ENCODE peak calls at places on chromosomes 16 and 17, in five cellular contexts. M is lower leg skin, B is IMR-90, X is AG04449, J is pancreas. A is an unnamed sample.

GRCh38 chr17:50055426-50056216 is at the start of gene ITGA3:
- DNase-seq in M (peak; percentile 39), J (peak; percentile 91), X (no peak), B (peak; percentile 85), A (no peak)

GRCh38 chr17:57441270-57441600 is 184.9 kb downstream of the MSI2 start:
- DNase-seq in B (no peak), M (no peak), X (no peak), J (no peak), A (no peak)

GRCh38 chr17:16352838-16353701 is at the start of gene CENPV:
- DNase-seq in B (peak; percentile 34), X (no peak), J (peak; percentile 85), M (no peak), A (no peak)

GRCh38 chr16:67883872-67884261 is 818 bp upstream of the NRN1L start:
- DNase-seq in J (no peak), X (no peak), M (no peak), B (peak; percentile 26), A (no peak)

GRCh38 chr16:51168755-51169154 is 17.7 kb upstream of the SALL1 start:
- DNase-seq in M (no peak), X (no peak), B (no peak), J (no peak), A (no peak)

GRCh38 chr17:73013816-73014663 is 78.4 kb downstream of the SLC39A11 start:
- DNase-seq in B (peak; percentile 24), X (peak; percentile 40), M (no peak), J (no peak), A (peak; percentile 86)

GRCh38 chr17:45225051-45225700 is 3.5 kb downstream of the FMNL1 start:
- DNase-seq in M (no peak), X (no peak), J (peak; percentile 63), B (no peak), A (no peak)

GRCh38 chr17:82444941-82445521 is 5.5 kb downstream of the CYBC1 start:
- DNase-seq in J (peak; percentile 83), B (no peak), M (no peak), X (no peak), A (no peak)

GRCh38 chr16:2003231-2003826 is 6.3 kb downstream of the ZNF598 start:
- DNase-seq in M (no peak), B (no peak), J (peak; percentile 79), X (no peak), A (no peak)

GRCh38 chr17:36527851-36528250 is 6.8 kb downstream of the MYO19 start:
- DNase-seq in J (no peak), B (no peak), X (no peak), M (no peak), A (peak; percentile 69)

GRCh38 chr16:79601092-79601977 is 798 bp upstream of the MAF start:
- DNase-seq in B (no peak), M (peak; percentile 54), X (no peak), J (peak; percentile 81), A (peak; percentile 87)

GRCh38 chr16:30561212-30561816 is 3.1 kb upstream of the ZNF764 start:
- DNase-seq in J (no peak), M (no peak), X (no peak), B (no peak), A (no peak)

GRCh38 chr17:29625037-29625750 is 2.5 kb upstream of the CORO6 start:
- DNase-seq in B (peak; percentile 35), M (no peak), X (no peak), J (no peak), A (no peak)

GRCh38 chr17:27576429-27577123 is 54.4 kb upstream of the LGALS9 start:
- DNase-seq in B (peak; percentile 74), X (no peak), J (no peak), M (no peak), A (no peak)

GRCh38 chr16:85908444-85908843 is 9.5 kb downstream of the IRF8 start:
- DNase-seq in B (no peak), J (no peak), X (no peak), M (no peak), A (no peak)

GRCh38 chr17:9389116-9389515 is 186.5 kb downstream of the STX8 start:
- DNase-seq in M (no peak), B (peak; percentile 97), X (peak; percentile 89), J (no peak), A (no peak)

GRCh38 chr17:75861927-75862317 is 6.8 kb upstream of the WBP2 start:
- DNase-seq in J (no peak), X (no peak), M (peak; percentile 73), B (no peak), A (no peak)

GRCh38 chr16:55868137-55868536 is 7.0 kb downstream of the CES5A start:
- DNase-seq in X (no peak), M (no peak), J (no peak), B (no peak), A (no peak)

GRCh38 chr17:31467502-31468256 is 76.2 kb downstream of the RAB11FIP4 start:
- DNase-seq in X (no peak), M (no peak), B (no peak), J (no peak), A (no peak)

GRCh38 chr17:36946726-36947091 is 2.0 kb upstream of the AATF start:
- DNase-seq in X (no peak), J (no peak), M (no peak), B (no peak), A (no peak)

GRCh38 chr17:6853764-6854442 is 22.4 kb upstream of the TEKT1 start:
- DNase-seq in X (no peak), M (no peak), B (no peak), J (no peak), A (no peak)

GRCh38 chr17:74433421-74434121 is 1.7 kb downstream of the GPRC5C start:
- DNase-seq in M (no peak), X (no peak), J (no peak), B (no peak), A (no peak)

GRCh38 chr16:61149709-61150108 is 886.5 kb downstream of the CDH8 start:
- DNase-seq in B (no peak), M (no peak), J (no peak), X (no peak), A (no peak)

GRCh38 chr16:88878356-88878755 is 11.9 kb upstream of the PABPN1L start:
- DNase-seq in J (no peak), M (no peak), B (no peak), X (no peak), A (no peak)

GRCh38 chr16:9647981-9648701 is 534.1 kb downstream of the GRIN2A start:
- DNase-seq in J (no peak), M (no peak), B (no peak), X (no peak), A (no peak)

GRCh38 chr17:38742431-38743308 is 5.5 kb downstream of the PCGF2 start:
- DNase-seq in X (no peak), M (peak; percentile 67), B (peak; percentile 84), J (peak; percentile 82), A (no peak)

GRCh38 chr16:23330161-23330560 is 28.1 kb downstream of the SCNN1B start:
- DNase-seq in M (no peak), J (no peak), X (no peak), B (no peak), A (no peak)

DNA sequence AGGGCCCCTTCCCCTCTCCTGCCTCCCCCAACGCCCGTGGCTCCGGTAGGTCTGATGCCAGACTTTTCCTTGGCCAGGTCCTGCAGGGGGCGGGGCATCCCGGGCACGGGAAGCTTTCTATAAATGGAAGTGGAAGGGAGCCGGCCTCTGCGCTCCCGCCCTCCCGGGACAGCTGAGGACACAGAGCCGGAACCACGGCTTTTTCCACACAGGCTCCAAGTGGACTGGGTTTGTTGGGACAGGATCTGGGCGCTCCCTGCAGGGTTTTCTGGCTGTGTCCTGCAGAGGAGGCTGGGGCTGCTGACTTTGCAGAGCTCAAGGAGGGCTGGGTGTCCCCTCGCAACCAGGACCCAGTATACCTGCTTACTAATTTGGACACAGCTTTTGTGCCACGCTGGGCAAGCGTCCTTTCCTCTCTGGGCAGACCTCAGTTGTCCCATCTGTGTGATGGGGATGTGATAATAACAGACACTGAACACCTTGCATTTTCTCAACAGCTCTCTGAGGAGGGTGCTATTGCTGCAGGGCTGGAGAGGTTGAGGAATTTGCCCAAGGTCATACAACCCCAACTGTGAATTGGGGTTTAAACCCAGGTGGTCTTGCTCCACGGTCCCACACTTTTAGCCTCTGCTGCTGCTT is 1.8 kb downstream of the TNS4 start:
- DNase-seq in M (peak; percentile 80), B (peak; percentile 60), X (no peak), J (peak; percentile 93), A (no peak)
- TF ChIP-seq CTCF in M (no peak), B (no peak), X (no peak), J (no peak), A (peak; percentile 21)

GRCh38 chr16:70151941-70152509 is 21.6 kb upstream of the CLEC18C start:
- DNase-seq in B (no peak), M (no peak), J (no peak), X (no peak), A (no peak)
- TF ChIP-seq CTCF in B (no peak), M (no peak), J (no peak), X (no peak), A (no peak)

GRCh38 chr17:42283241-42284019 is 4.9 kb upstream of the STAT5A start:
- DNase-seq in J (no peak), M (no peak), X (no peak), B (no peak), A (peak; percentile 68)

GRCh38 chr17:42279776-42280630 is 3.8 kb upstream of the STAT5B start:
- DNase-seq in J (no peak), M (no peak), X (no peak), B (no peak), A (no peak)

GRCh38 chr17:42282478-42283080 is 5.7 kb upstream of the STAT5A start:
- DNase-seq in B (no peak), M (no peak), J (no peak), X (no peak), A (no peak)

GRCh38 chr17:42284020-42284369 is 4.3 kb upstream of the STAT5A start:
- DNase-seq in X (no peak), B (no peak), J (no peak), M (no peak), A (no peak)

DNA sequence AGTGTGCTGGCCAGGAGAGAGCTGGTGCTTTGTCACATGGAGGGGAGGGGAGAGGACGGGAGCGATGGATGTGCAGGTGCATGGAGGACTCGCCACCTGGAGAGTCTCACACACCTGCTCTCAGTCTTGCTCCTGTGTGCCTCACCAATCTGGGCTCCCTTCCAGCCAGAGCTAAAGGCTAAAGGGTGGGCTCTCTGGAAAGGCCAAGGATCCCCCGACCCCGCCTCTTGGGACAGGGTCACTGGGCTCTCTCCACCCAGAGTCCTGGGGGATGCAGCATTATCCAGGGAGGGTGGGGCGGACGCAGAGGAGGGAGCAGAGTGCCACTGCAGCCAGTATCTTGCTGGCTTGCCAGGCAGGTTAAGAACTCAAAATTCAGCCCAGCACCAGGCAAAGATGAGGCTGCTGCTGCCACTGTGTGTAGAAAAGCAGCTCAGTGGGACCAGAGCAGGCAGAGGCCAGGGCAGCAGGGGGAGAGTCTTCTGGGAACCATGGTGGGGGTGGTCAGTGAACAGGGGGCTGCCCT is 5.4 kb upstream of the STAT5B start:
- DNase-seq in M (no peak), X (no peak), B (no peak), J (peak; percentile 87), A (peak; percentile 79)
- TF ChIP-seq CTCF in M (no peak), X (no peak), B (no peak), J (no peak), A (no peak)

GRCh38 chr17:17820457-17821158 is 16.2 kb downstream of the SREBF1 start:
- DNase-seq in B (no peak), J (peak; percentile 39), X (no peak), M (no peak), A (no peak)

GRCh38 chr17:17819111-17819510 is 17.7 kb downstream of the SREBF1 start:
- DNase-seq in J (peak; percentile 70), M (no peak), B (no peak), X (no peak), A (no peak)

GRCh38 chr17:17820046-17820445 is 16.7 kb downstream of the SREBF1 start:
- DNase-seq in X (no peak), B (no peak), J (peak; percentile 67), M (no peak), A (no peak)

GRCh38 chr17:17818088-17818526 is 18.7 kb downstream of the SREBF1 start:
- DNase-seq in M (no peak), X (no peak), B (peak; percentile 29), J (peak; percentile 47), A (no peak)

GRCh38 chr17:17819561-17819995 is 17.2 kb downstream of the SREBF1 start:
- DNase-seq in X (peak; percentile 42), B (peak; percentile 92), J (peak; percentile 86), M (no peak), A (no peak)
- TF ChIP-seq CTCF in X (no peak), B (no peak), J (no peak), M (no peak), A (no peak)